ENCODE peak calls at places on chromosome 15, in ten cellular contexts. B is pancreas, C is heart right ventricle, X is upper lobe of right lung, I is cardiac muscle cell, Q is fibroblast of lung, G is BE2C, F is stomach, W is GM23248, J is suprapubic skin. T is an unnamed sample.

GRCh38 chr15:58931985-58932384 is 1.5 kb downstream of the SLTM start:
- DNase-seq in F (peak; percentile 46), Q (peak; percentile 61), C (no peak), J (no peak), I (peak; percentile 75), X (no peak), B (no peak), W (peak; percentile 78), G (no peak), T (no peak)

GRCh38 chr15:70608156-70608555 is 155.2 kb downstream of the UACA start:
- DNase-seq in C (no peak), W (no peak), I (peak; percentile 86), Q (peak; percentile 82), F (no peak), J (no peak), B (no peak), X (no peak), G (no peak), T (no peak)

GRCh38 chr15:66803749-66804148 is 101.7 kb downstream of the SMAD6 start:
- DNase-seq in I (no peak), J (no peak), C (no peak), F (no peak), W (no peak), G (no peak), B (no peak), X (no peak), Q (no peak), T (no peak)

GRCh38 chr15:93308026-93308670 is 219.1 kb upstream of the RGMA start:
- DNase-seq in Q (no peak), X (no peak), J (no peak), C (no peak), B (no peak), F (no peak), W (no peak), G (peak; percentile 27), I (no peak), T (no peak)

GRCh38 chr15:46853600-46853999 is 863.7 kb upstream of the SEMA6D start:
- DNase-seq in W (no peak), G (no peak), B (no peak), F (no peak), X (no peak), J (no peak), I (no peak), Q (no peak), C (no peak), T (no peak)

GRCh38 chr15:83943849-83944404 is 290.0 kb downstream of the ADAMTSL3 start:
- DNase-seq in X (no peak), I (peak; percentile 48), B (no peak), J (no peak), G (no peak), F (no peak), W (no peak), Q (peak; percentile 3), C (no peak), T (no peak)

GRCh38 chr15:78415284-78415683 is 22.7 kb upstream of the IREB2 start:
- DNase-seq in B (no peak), G (no peak), X (no peak), J (no peak), I (peak; percentile 47), Q (peak; percentile 18), C (no peak), W (peak; percentile 59), F (no peak), T (no peak)

GRCh38 chr15:90037510-90037860 is 36.4 kb downstream of the ZNF710 start:
- DNase-seq in C (no peak), X (no peak), F (no peak), B (no peak), J (no peak), G (no peak), Q (peak; percentile 70), W (peak; percentile 76), I (peak; percentile 59), T (no peak)

GRCh38 chr15:81284256-81285031 is 39.5 kb downstream of the STARD5 start:
- DNase-seq in W (no peak), Q (no peak), J (no peak), X (no peak), G (no peak), F (no peak), C (no peak), B (no peak), I (no peak), T (no peak)
- H3K4me1 ChIP-seq in W (no peaks in the 10 kb centered on the region), Q (no peaks in the 10 kb centered on the region), J (peaks cover 14% of the 10 kb centered on the region), X (peaks cover 5% of the 10 kb centered on the region), G (no peaks in the 10 kb centered on the region), F (no peaks in the 10 kb centered on the region), C (no peaks in the 10 kb centered on the region), B (no peaks in the 10 kb centered on the region), I (no peaks in the 10 kb centered on the region), T (peaks cover 82% of the 10 kb centered on the region)

GRCh38 chr15:40743921-40744809 is 10.9 kb downstream of the RMDN3 start:
- DNase-seq in C (no peak), B (no peak), G (no peak), W (peak; percentile 93), J (peak; percentile 46), X (peak; percentile 66), Q (peak; percentile 67), I (peak; percentile 76), F (no peak), T (no peak)

GRCh38 chr15:40743466-40743865 is 11.6 kb downstream of the RMDN3 start:
- DNase-seq in X (no peak), F (no peak), C (no peak), B (no peak), W (no peak), G (no peak), I (no peak), Q (no peak), J (peak; percentile 28), T (no peak)

GRCh38 chr15:40747685-40748631 is 7.1 kb downstream of the RMDN3 start:
- DNase-seq in G (no peak), Q (no peak), J (no peak), X (peak; percentile 86), W (no peak), F (no peak), I (no peak), C (no peak), B (no peak), T (no peak)

GRCh38 chr15:40746916-40747418 is 8.1 kb downstream of the RMDN3 start:
- DNase-seq in C (no peak), Q (no peak), J (peak; percentile 40), F (no peak), W (peak; percentile 40), B (no peak), G (peak; percentile 85), X (no peak), I (peak; percentile 88), T (no peak)

DNA sequence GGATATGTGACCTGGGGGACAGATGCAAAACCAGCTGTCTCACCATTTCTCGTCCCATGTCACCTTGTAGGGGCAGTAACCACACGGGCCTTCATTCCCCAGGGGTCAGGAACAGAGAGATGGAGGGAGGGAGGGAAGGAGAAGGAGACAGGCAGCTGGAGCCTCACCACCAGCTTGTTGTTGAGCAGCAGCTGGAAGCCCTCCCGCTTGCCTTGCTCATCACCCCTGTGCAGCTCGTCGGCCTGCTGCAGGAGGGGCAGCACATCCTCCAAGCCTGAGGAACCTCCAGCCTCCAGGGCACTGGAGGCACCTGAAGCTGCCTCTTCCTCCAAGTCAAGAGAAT is 10.3 kb downstream of the RMDN3 start:
- DNase-seq in I (no peak), J (peak; percentile 21), B (no peak), C (no peak), Q (no peak), X (no peak), W (no peak), G (no peak), F (no peak), T (no peak)
- H3K36me3 ChIP-seq in I (peaks cover 8% of the 10 kb centered on the region), J (peaks cover 66% of the 10 kb centered on the region), B (peaks cover 6% of the 10 kb centered on the region), C (peaks cover 98% of the 10 kb centered on the region), Q (peaks cover 7% of the 10 kb centered on the region), X (peaks cover 66% of the 10 kb centered on the region), W (peaks cover 16% of the 10 kb centered on the region), G (peaks cover 64% of the 10 kb centered on the region), F (peaks cover 53% of the 10 kb centered on the region), T (peaks cover 6% of the 10 kb centered on the region)

DNA sequence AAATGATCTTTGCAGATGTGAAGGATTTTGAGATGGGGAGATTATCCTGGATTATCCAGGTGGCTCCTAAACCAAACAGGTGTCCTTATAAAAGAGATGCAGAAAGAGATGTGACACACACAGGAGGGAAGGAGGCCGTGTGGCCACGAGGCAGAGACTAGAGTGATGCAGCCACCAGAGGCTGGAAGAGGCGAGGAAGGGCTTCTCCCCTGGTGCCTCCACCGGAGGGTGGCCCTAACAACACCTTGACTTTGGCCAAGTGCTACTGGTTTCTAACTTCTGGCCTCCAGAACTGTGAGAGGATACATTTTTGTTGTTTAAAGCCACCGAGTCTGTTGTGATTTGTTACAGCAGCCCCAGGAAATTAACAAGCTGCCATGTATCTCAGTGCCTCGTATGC is 127.1 kb downstream of the ASB7 start:
- DNase-seq in F (no peak), B (no peak), J (no peak), G (no peak), X (no peak), Q (no peak), C (no peak), I (no peak), W (no peak), T (no peak)
- H3K4me1 ChIP-seq in F (no peaks in the 10 kb centered on the region), B (no peaks in the 10 kb centered on the region), J (peaks cover 14% of the 10 kb centered on the region), G (no peaks in the 10 kb centered on the region), X (peaks cover 5% of the 10 kb centered on the region), Q (peaks cover 7% of the 10 kb centered on the region), C (peaks cover 14% of the 10 kb centered on the region), I (peaks cover 7% of the 10 kb centered on the region), W (peaks cover 47% of the 10 kb centered on the region), T (no peaks in the 10 kb centered on the region)

GRCh38 chr15:74454764-74455500 is 6.0 kb downstream of the UBL7 start:
- DNase-seq in I (no peak), Q (no peak), B (no peak), W (no peak), C (no peak), X (no peak), J (no peak), F (no peak), G (no peak), T (no peak)

GRCh38 chr15:74451322-74451721 is 9.6 kb downstream of the UBL7 start:
- DNase-seq in Q (no peak), I (no peak), W (no peak), J (no peak), F (no peak), X (no peak), B (no peak), C (no peak), G (no peak), T (no peak)

GRCh38 chr15:74458473-74458872 is 2.5 kb downstream of the UBL7 start:
- DNase-seq in F (no peak), X (no peak), J (no peak), G (no peak), C (no peak), Q (no peak), W (no peak), B (no peak), I (no peak), T (no peak)

GRCh38 chr15:74451861-74452835 is 8.8 kb downstream of the UBL7 start:
- DNase-seq in W (no peak), G (peak; percentile 53), F (no peak), B (no peak), X (no peak), I (no peak), C (no peak), J (no peak), Q (no peak), T (no peak)

DNA sequence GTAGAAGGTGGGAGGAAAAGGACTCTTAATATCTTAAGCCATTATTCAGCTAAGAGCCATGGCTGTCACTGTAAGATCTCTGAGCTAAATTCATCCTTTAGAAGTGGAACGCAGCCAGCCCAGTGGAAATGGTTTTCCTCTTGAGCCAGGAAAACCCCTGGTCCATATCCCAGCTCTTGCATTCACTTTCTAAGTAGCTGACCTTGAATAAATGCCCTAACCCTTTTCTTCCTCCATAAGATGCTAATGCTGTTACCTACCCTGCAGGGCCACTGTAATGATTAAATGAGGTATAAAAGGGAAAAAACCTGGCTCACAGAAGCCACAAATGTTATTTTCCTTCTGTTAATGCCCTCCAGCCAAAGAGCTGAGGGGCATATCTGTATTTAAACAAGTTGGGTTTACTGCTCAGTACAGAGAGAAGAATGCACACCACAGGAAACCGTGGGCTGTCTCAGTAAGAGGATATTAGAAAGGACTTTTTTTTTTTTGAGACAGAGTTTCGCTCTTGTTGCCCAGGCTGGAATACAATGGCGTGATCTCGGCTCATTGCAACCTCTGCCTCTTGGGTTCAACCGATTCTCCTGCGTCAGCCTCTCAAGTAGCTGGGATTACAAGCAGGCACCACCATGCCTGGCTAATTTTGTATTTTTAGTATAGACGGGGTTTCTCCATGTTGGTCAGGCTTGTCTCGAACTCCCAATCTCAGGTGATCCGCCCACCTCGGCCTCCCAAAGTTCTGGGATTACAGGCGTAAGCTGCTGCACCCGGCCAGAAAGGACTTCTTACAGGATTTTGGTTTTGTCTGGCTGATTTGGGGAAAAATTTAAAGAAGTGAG is 6.8 kb downstream of the UBL7 start:
- DNase-seq in J (no peak), Q (peak; percentile 64), W (peak; percentile 41), X (no peak), G (no peak), F (no peak), C (no peak), I (no peak), B (no peak), T (no peak)
- H3K36me3 ChIP-seq in J (peaks cover 74% of the 10 kb centered on the region), Q (peaks cover 6% of the 10 kb centered on the region), W (peaks cover 19% of the 10 kb centered on the region), X (peaks cover 79% of the 10 kb centered on the region), G (peaks cover 4% of the 10 kb centered on the region), F (peaks cover 42% of the 10 kb centered on the region), C (peaks cover 98% of the 10 kb centered on the region), I (peaks cover 40% of the 10 kb centered on the region), B (peaks cover 5% of the 10 kb centered on the region), T (peaks cover 10% of the 10 kb centered on the region)